ENCODE peak calls at places on chromosomes 13 and 19, in seven cellular contexts. G is HTR-8/SVneo, K is neural crest cell, T is lung, R is HAP-1, J is naive B cell, W is mucosa of gallbladder. L is an unnamed sample.

GRCh38 chr13:107822006-107822405 is 393.3 kb downstream of the LIG4 start:
- DNase-seq in T (no peak), J (no peak), G (no peak), W (no peak), K (no peak), R (no peak), L (no peak)

GRCh38 chr13:39321578-39321977 is 281.4 kb downstream of the LHFPL6 start:
- DNase-seq in J (no peak), K (no peak), G (no peak), R (no peak), W (no peak), T (no peak), L (no peak)

GRCh38 chr19:2554856-2555255 is 78.9 kb downstream of the GADD45B start:
- DNase-seq in K (no peak), R (no peak), J (no peak), G (no peak), W (no peak), T (no peak), L (no peak)

GRCh38 chr13:29902632-29903305 is 52.4 kb upstream of the UBL3 start:
- DNase-seq in G (no peak), K (no peak), R (no peak), W (no peak), T (no peak), J (no peak), L (no peak)

GRCh38 chr19:47056416-47056815 is 8.0 kb upstream of the TMEM160 start:
- DNase-seq in W (no peak), G (no peak), K (no peak), T (no peak), R (peak), J (no peak), L (no peak)

GRCh38 chr19:7264858-7265257 is 29.4 kb downstream of the INSR start:
- DNase-seq in K (no peak), J (no peak), T (no peak), G (no peak), W (no peak), R (no peak), L (no peak)

GRCh38 chr19:38229585-38230073 is 5.6 kb upstream of the DPF1 start:
- DNase-seq in G (peak), T (peak), K (peak), J (peak), R (peak), W (peak), L (peak)

GRCh38 chr13:35549481-35549880 is 73.0 kb upstream of the MAB21L1 start:
- DNase-seq in K (no peak), G (peak), T (no peak), J (no peak), R (no peak), W (no peak), L (peak)

GRCh38 chr19:45508931-45509691 is 1.8 kb downstream of the VASP start:
- DNase-seq in K (peak), T (peak), R (peak), W (peak), G (peak), J (peak), L (no peak)

GRCh38 chr13:113653264-113654174 is 4.5 kb downstream of the ATP4B start:
- DNase-seq in T (no peak), W (no peak), R (no peak), J (no peak), K (no peak), G (no peak), L (no peak)

GRCh38 chr13:102847272-102848234 is 1.7 kb downstream of the ERCC5 start:
- DNase-seq in G (no peak), J (peak), T (no peak), K (no peak), R (no peak), W (no peak), L (no peak)

GRCh38 chr19:17370026-17370587 is 7.0 kb downstream of the PLVAP start:
- DNase-seq in W (no peak), R (no peak), T (no peak), K (no peak), G (no peak), J (peak), L (no peak)

GRCh38 chr13:28849441-28849840 is 29.3 kb downstream of the MTUS2 start:
- DNase-seq in T (no peak), K (no peak), G (no peak), R (no peak), W (no peak), J (no peak), L (no peak)

GRCh38 chr19:39497850-39498261 is 891 bp upstream of the DLL3 start:
- DNase-seq in T (no peak), R (peak), K (peak), J (peak), G (peak), W (no peak), L (no peak)

GRCh38 chr13:67278230-67278629 is 48.1 kb upstream of the PCDH9 start:
- DNase-seq in K (no peak), G (no peak), T (no peak), J (no peak), W (no peak), R (no peak), L (peak)

GRCh38 chr13:70090036-70090723 is 17.4 kb upstream of the ATXN8OS start:
- DNase-seq in R (no peak), K (no peak), G (no peak), W (no peak), T (no peak), J (no peak), L (no peak)

GRCh38 chr13:85806553-85807175 is 7.4 kb upstream of the SLITRK6 start:
- DNase-seq in R (no peak), K (no peak), J (peak), W (no peak), T (no peak), G (peak), L (no peak)

GRCh38 chr19:497476-497860 is 1.2 kb downstream of the MADCAM1 start:
- DNase-seq in R (no peak), T (no peak), W (no peak), J (no peak), G (no peak), K (no peak), L (no peak)

GRCh38 chr19:342128-342455 is 2.5 kb downstream of the MIER2 start:
- DNase-seq in T (no peak), K (no peak), J (no peak), G (no peak), W (no peak), R (no peak), L (no peak)

GRCh38 chr19:39024875-39025641 is 7.3 kb downstream of the FBXO27 start:
- DNase-seq in T (no peak), G (no peak), R (no peak), W (no peak), J (no peak), K (no peak), L (no peak)

GRCh38 chr19:13014101-13014920 is 19.0 kb downstream of the NFIX start:
- DNase-seq in W (no peak), K (no peak), J (no peak), T (no peak), R (no peak), G (no peak), L (no peak)

GRCh38 chr19:2512523-2513431 is 36.9 kb downstream of the GADD45B start:
- DNase-seq in J (no peak), G (no peak), W (no peak), K (no peak), T (no peak), R (no peak), L (no peak)

GRCh38 chr13:111043575-111043982 is 71.5 kb upstream of the ARHGEF7 start:
- DNase-seq in W (no peak), T (peak), G (no peak), R (peak), K (no peak), J (no peak), L (no peak)

GRCh38 chr13:88887045-88887662 is 1216.0 kb downstream of the SLITRK5 start:
- DNase-seq in K (no peak), R (no peak), T (no peak), G (no peak), W (no peak), J (no peak), L (no peak)

GRCh38 chr19:8361921-8362793 is 1.8 kb upstream of the ANGPTL4 start:
- DNase-seq in J (no peak), G (peak), R (no peak), K (no peak), W (peak), T (peak), L (peak)

GRCh38 chr19:3175761-3176714 is 2.5 kb upstream of the S1PR4 start:
- DNase-seq in K (no peak), W (peak), T (peak), R (no peak), G (no peak), J (peak), L (no peak)

GRCh38 chr13:70622785-70623184 is 514.5 kb upstream of the KLHL1 start:
- DNase-seq in R (no peak), G (no peak), K (no peak), J (no peak), T (no peak), W (no peak), L (no peak)

GRCh38 chr13:64164435-64164834 is 2748.8 kb upstream of the PCDH20 start:
- DNase-seq in K (no peak), G (no peak), J (no peak), R (no peak), T (no peak), W (no peak), L (no peak)

GRCh38 chr19:34057155-34057554 is 115.1 kb upstream of the LSM14A start:
- DNase-seq in T (no peak), J (no peak), G (no peak), K (no peak), R (no peak), W (no peak), L (no peak)

GRCh38 chr13:50693755-50694154 is 149.7 kb downstream of the DLEU7 start:
- DNase-seq in R (no peak), G (no peak), T (peak), K (no peak), W (no peak), J (no peak), L (no peak)

GRCh38 chr19:45601524-45602522 is at the start of gene GPR4:
- DNase-seq in J (no peak), K (no peak), R (peak), G (no peak), T (no peak), W (no peak), L (no peak)

L was measured in HS-5.